ENCODE peak calls at places on chromosomes 3 and 15, in eight cellular contexts. One of them, this sample, is unnamed.

GRCh38 chr3:179528786-179529185 is 33.9 kb upstream of the ACTL6A start:
- DNase-seq in OCI-LY7: no peak
- DNase-seq in hepatocyte: no peak
- DNase-seq in MM.1S: no peak
- DNase-seq in GM23248: peak; percentile 42
- DNase-seq in HCT116: no peak
- DNase-seq in neural progenitor cell: no peak
- DNase-seq in PC-3: peak; percentile 37
- DNase-seq in this sample: no peak

GRCh38 chr15:66016199-66016598 is 146.9 kb downstream of the RAB11A start:
- DNase-seq in OCI-LY7: no peak
- DNase-seq in hepatocyte: no peak
- DNase-seq in MM.1S: no peak
- DNase-seq in GM23248: no peak
- DNase-seq in HCT116: no peak
- DNase-seq in neural progenitor cell: no peak
- DNase-seq in PC-3: no peak
- DNase-seq in this sample: no peak

GRCh38 chr3:128597900-128598299 is 52.7 kb downstream of the RPN1 start:
- DNase-seq in OCI-LY7: no peak
- DNase-seq in hepatocyte: no peak
- DNase-seq in MM.1S: no peak
- DNase-seq in GM23248: peak; percentile 81
- DNase-seq in HCT116: no peak
- DNase-seq in neural progenitor cell: no peak
- DNase-seq in PC-3: no peak
- DNase-seq in this sample: no peak

GRCh38 chr3:122794779-122795673 is at the start of gene SLC49A4:
- DNase-seq in OCI-LY7: peak; percentile 82
- DNase-seq in hepatocyte: peak; percentile 92
- DNase-seq in MM.1S: peak; percentile 86
- DNase-seq in GM23248: peak; percentile 86
- DNase-seq in HCT116: peak; percentile 46
- DNase-seq in neural progenitor cell: peak; percentile 94
- DNase-seq in PC-3: peak; percentile 89
- DNase-seq in this sample: peak; percentile 89

GRCh38 chr3:86774082-86774691 is 216.8 kb downstream of the VGLL3 start:
- DNase-seq in OCI-LY7: peak; percentile 36
- DNase-seq in hepatocyte: peak; percentile 52
- DNase-seq in MM.1S: peak; percentile 58
- DNase-seq in GM23248: peak; percentile 70
- DNase-seq in HCT116: no peak
- DNase-seq in neural progenitor cell: peak; percentile 48
- DNase-seq in PC-3: peak; percentile 74
- DNase-seq in this sample: peak; percentile 52

GRCh38 chr15:68265674-68266073 is 11.9 kb upstream of the FEM1B start:
- DNase-seq in OCI-LY7: no peak
- DNase-seq in hepatocyte: no peak
- DNase-seq in MM.1S: no peak
- DNase-seq in GM23248: no peak
- DNase-seq in HCT116: no peak
- DNase-seq in neural progenitor cell: no peak
- DNase-seq in PC-3: peak; percentile 5
- DNase-seq in this sample: no peak

GRCh38 chr3:37183375-37183831 is 9.0 kb upstream of the LRRFIP2 start:
- DNase-seq in OCI-LY7: no peak
- DNase-seq in hepatocyte: no peak
- DNase-seq in MM.1S: no peak
- DNase-seq in GM23248: peak; percentile 97
- DNase-seq in HCT116: peak; percentile 73
- DNase-seq in neural progenitor cell: no peak
- DNase-seq in PC-3: peak; percentile 99
- DNase-seq in this sample: peak; percentile 17

GRCh38 chr15:28880680-28881079 is 5.1 kb upstream of the APBA2 start:
- DNase-seq in OCI-LY7: no peak
- DNase-seq in hepatocyte: no peak
- DNase-seq in MM.1S: no peak
- DNase-seq in GM23248: no peak
- DNase-seq in HCT116: no peak
- DNase-seq in neural progenitor cell: no peak
- DNase-seq in PC-3: no peak
- DNase-seq in this sample: no peak

GRCh38 chr15:55820043-55820442 is 77.1 kb upstream of the PRTG start:
- DNase-seq in OCI-LY7: no peak
- DNase-seq in hepatocyte: no peak
- DNase-seq in MM.1S: no peak
- DNase-seq in GM23248: no peak
- DNase-seq in HCT116: no peak
- DNase-seq in neural progenitor cell: no peak
- DNase-seq in PC-3: no peak
- DNase-seq in this sample: no peak

GRCh38 chr3:119524931-119525662 is 26.8 kb downstream of the TIMMDC1 start:
- DNase-seq in OCI-LY7: no peak
- DNase-seq in hepatocyte: no peak
- DNase-seq in MM.1S: no peak
- DNase-seq in GM23248: peak; percentile 44
- DNase-seq in HCT116: no peak
- DNase-seq in neural progenitor cell: no peak
- DNase-seq in PC-3: peak; percentile 45
- DNase-seq in this sample: peak; percentile 36

GRCh38 chr3:135851201-135852061 is 114.1 kb upstream of the PPP2R3A start:
- DNase-seq in OCI-LY7: no peak
- DNase-seq in hepatocyte: no peak
- DNase-seq in MM.1S: no peak
- DNase-seq in GM23248: peak; percentile 64
- DNase-seq in HCT116: no peak
- DNase-seq in neural progenitor cell: no peak
- DNase-seq in PC-3: peak; percentile 19
- DNase-seq in this sample: no peak

DNA sequence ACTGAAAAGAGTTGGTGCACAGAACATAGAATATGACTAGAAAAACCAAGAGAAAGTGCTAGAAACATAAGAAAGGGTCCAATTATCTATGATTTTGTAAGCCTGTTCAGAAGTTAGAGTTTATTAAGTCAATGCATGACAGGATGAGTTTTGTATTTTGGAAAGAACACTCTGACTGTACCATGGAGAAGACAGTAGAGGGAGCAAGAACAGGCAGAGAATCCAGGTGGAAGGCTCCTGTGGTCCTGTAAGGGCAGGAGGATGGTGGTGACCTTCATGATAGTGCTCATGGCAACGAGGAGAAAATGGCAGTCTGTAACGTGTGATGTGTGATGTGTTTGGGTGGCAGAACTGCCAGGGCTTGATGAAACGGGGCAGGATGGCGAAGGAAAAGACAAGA is 249.1 kb downstream of the CTNNB1 start:
- DNase-seq in OCI-LY7: no peak
- DNase-seq in hepatocyte: no peak
- DNase-seq in MM.1S: no peak
- DNase-seq in GM23248: no peak
- DNase-seq in HCT116: no peak
- DNase-seq in neural progenitor cell: no peak
- DNase-seq in PC-3: no peak
- DNase-seq in this sample: peak; percentile 27
- TF ChIP-seq EZH2phosphoT487 in OCI-LY7: no peak
- TF ChIP-seq EZH2phosphoT487 in hepatocyte: no peak
- TF ChIP-seq EZH2phosphoT487 in MM.1S: no peak
- TF ChIP-seq EZH2phosphoT487 in GM23248: no peak
- TF ChIP-seq EZH2phosphoT487 in HCT116: no peak
- TF ChIP-seq EZH2phosphoT487 in neural progenitor cell: no peak
- TF ChIP-seq EZH2phosphoT487 in PC-3: no peak
- TF ChIP-seq EZH2phosphoT487 in this sample: no peak

DNA sequence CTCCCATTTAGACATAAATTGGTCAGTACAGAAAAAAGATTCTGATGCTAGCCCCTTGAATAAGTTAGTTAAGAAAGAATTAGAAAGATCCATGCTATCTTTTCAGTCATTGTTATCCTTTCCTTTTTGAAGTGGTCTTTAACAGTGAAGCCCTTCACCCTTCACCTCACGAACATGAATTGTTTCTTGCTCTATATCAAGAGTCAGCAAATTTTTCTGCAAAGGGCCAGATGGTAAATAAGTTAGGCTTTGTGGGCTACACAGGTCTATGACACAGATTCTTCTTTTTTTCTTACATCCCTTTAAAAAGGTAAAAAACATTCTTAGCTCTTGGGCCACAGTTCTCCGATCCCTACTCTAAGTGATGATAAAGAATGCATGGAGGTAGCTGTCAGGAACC is 74.9 kb downstream of the DMXL2 start:
- DNase-seq in OCI-LY7: no peak
- DNase-seq in hepatocyte: no peak
- DNase-seq in MM.1S: no peak
- DNase-seq in GM23248: no peak
- DNase-seq in HCT116: no peak
- DNase-seq in neural progenitor cell: no peak
- DNase-seq in PC-3: no peak
- DNase-seq in this sample: no peak
- H3K4me3 ChIP-seq in OCI-LY7: no peak overlapping the region
- H3K4me3 ChIP-seq in hepatocyte: no peak overlapping the region
- H3K4me3 ChIP-seq in MM.1S: no peak overlapping the region
- H3K4me3 ChIP-seq in GM23248: no peak overlapping the region
- H3K4me3 ChIP-seq in HCT116: no peak overlapping the region
- H3K4me3 ChIP-seq in neural progenitor cell: no peak overlapping the region
- H3K4me3 ChIP-seq in PC-3: no peak overlapping the region
- H3K4me3 ChIP-seq in this sample: no peak overlapping the region

GRCh38 chr3:10012106-10012505 is 14.1 kb upstream of the FANCD2 start:
- DNase-seq in OCI-LY7: no peak
- DNase-seq in hepatocyte: no peak
- DNase-seq in MM.1S: no peak
- DNase-seq in GM23248: no peak
- DNase-seq in HCT116: no peak
- DNase-seq in neural progenitor cell: no peak
- DNase-seq in PC-3: no peak
- DNase-seq in this sample: no peak

GRCh38 chr3:10008588-10009344 is 17.5 kb upstream of the FANCD2 start:
- DNase-seq in OCI-LY7: peak; percentile 76
- DNase-seq in hepatocyte: peak; percentile 95
- DNase-seq in MM.1S: peak; percentile 79
- DNase-seq in GM23248: peak; percentile 92
- DNase-seq in HCT116: no peak
- DNase-seq in neural progenitor cell: peak; percentile 90
- DNase-seq in PC-3: peak; percentile 86
- DNase-seq in this sample: peak; percentile 90

GRCh38 chr3:10011644-10012043 is 14.6 kb upstream of the FANCD2 start:
- DNase-seq in OCI-LY7: no peak
- DNase-seq in hepatocyte: no peak
- DNase-seq in MM.1S: no peak
- DNase-seq in GM23248: peak; percentile 47
- DNase-seq in HCT116: no peak
- DNase-seq in neural progenitor cell: no peak
- DNase-seq in PC-3: no peak
- DNase-seq in this sample: no peak

GRCh38 chr3:10007126-10007782 is 19.0 kb upstream of the FANCD2 start:
- DNase-seq in OCI-LY7: no peak
- DNase-seq in hepatocyte: no peak
- DNase-seq in MM.1S: no peak
- DNase-seq in GM23248: no peak
- DNase-seq in HCT116: no peak
- DNase-seq in neural progenitor cell: no peak
- DNase-seq in PC-3: no peak
- DNase-seq in this sample: no peak

GRCh38 chr3:10010546-10011465 is 15.4 kb upstream of the FANCD2 start:
- DNase-seq in OCI-LY7: peak; percentile 73
- DNase-seq in hepatocyte: peak; percentile 98
- DNase-seq in MM.1S: peak; percentile 93
- DNase-seq in GM23248: peak; percentile 97
- DNase-seq in HCT116: peak; percentile 72
- DNase-seq in neural progenitor cell: peak; percentile 97
- DNase-seq in PC-3: peak; percentile 96
- DNase-seq in this sample: peak; percentile 97
- TF ChIP-seq EZH2phosphoT487 in OCI-LY7: no peak
- TF ChIP-seq EZH2phosphoT487 in hepatocyte: no peak
- TF ChIP-seq EZH2phosphoT487 in MM.1S: no peak
- TF ChIP-seq EZH2phosphoT487 in GM23248: no peak
- TF ChIP-seq EZH2phosphoT487 in HCT116: no peak
- TF ChIP-seq EZH2phosphoT487 in neural progenitor cell: no peak
- TF ChIP-seq EZH2phosphoT487 in PC-3: no peak
- TF ChIP-seq EZH2phosphoT487 in this sample: no peak

GRCh38 chr3:52106951-52107611 is 47.1 kb downstream of the POC1A start:
- DNase-seq in OCI-LY7: no peak
- DNase-seq in hepatocyte: no peak
- DNase-seq in MM.1S: no peak
- DNase-seq in GM23248: no peak
- DNase-seq in HCT116: no peak
- DNase-seq in neural progenitor cell: no peak
- DNase-seq in PC-3: no peak
- DNase-seq in this sample: no peak
- H3K4me3 ChIP-seq in OCI-LY7: no peak overlapping the region
- H3K4me3 ChIP-seq in hepatocyte: no peak overlapping the region
- H3K4me3 ChIP-seq in MM.1S: no peak overlapping the region
- H3K4me3 ChIP-seq in GM23248: no peak overlapping the region
- H3K4me3 ChIP-seq in HCT116: no peak overlapping the region
- H3K4me3 ChIP-seq in neural progenitor cell: no peak overlapping the region
- H3K4me3 ChIP-seq in PC-3: no peak overlapping the region
- H3K4me3 ChIP-seq in this sample: no peak overlapping the region

DNA sequence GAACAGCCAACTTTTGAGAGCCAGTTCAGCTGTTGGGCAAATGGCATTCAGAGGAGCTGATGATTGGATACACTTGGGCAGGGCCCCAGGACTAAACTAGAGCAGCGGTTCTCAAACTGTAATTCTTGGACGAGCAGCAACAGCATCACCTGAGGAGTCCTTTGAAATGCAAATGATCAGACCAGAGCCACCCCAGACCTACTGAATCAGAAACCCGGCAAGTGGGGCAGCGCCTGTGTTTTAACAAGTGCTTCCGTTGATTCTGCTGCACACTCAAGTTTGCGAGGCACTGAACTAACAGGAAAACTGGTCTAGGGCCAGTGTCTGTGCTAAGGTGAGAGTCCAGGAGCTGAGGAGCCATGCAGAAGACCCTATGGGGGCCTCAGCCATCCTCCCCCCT is 239.7 kb downstream of the UACA start:
- DNase-seq in OCI-LY7: no peak
- DNase-seq in hepatocyte: no peak
- DNase-seq in MM.1S: no peak
- DNase-seq in GM23248: no peak
- DNase-seq in HCT116: no peak
- DNase-seq in neural progenitor cell: no peak
- DNase-seq in PC-3: no peak
- DNase-seq in this sample: no peak
- TF ChIP-seq EZH2phosphoT487 in OCI-LY7: no peak
- TF ChIP-seq EZH2phosphoT487 in hepatocyte: no peak
- TF ChIP-seq EZH2phosphoT487 in MM.1S: no peak
- TF ChIP-seq EZH2phosphoT487 in GM23248: no peak
- TF ChIP-seq EZH2phosphoT487 in HCT116: no peak
- TF ChIP-seq EZH2phosphoT487 in neural progenitor cell: no peak
- TF ChIP-seq EZH2phosphoT487 in PC-3: no peak
- TF ChIP-seq EZH2phosphoT487 in this sample: no peak

GRCh38 chr15:91694829-91695205 is 158.7 kb upstream of the SLCO3A1 start:
- DNase-seq in OCI-LY7: no peak
- DNase-seq in hepatocyte: peak; percentile 72
- DNase-seq in MM.1S: no peak
- DNase-seq in GM23248: peak; percentile 83
- DNase-seq in HCT116: no peak
- DNase-seq in neural progenitor cell: no peak
- DNase-seq in PC-3: peak; percentile 29
- DNase-seq in this sample: no peak
- H3K4me3 ChIP-seq in OCI-LY7: no peak overlapping the region
- H3K4me3 ChIP-seq in hepatocyte: no peak overlapping the region
- H3K4me3 ChIP-seq in MM.1S: no peak overlapping the region
- H3K4me3 ChIP-seq in GM23248: peak overlapping the region; percentile 54
- H3K4me3 ChIP-seq in HCT116: no peak overlapping the region
- H3K4me3 ChIP-seq in neural progenitor cell: no peak overlapping the region
- H3K4me3 ChIP-seq in PC-3: no peak overlapping the region
- H3K4me3 ChIP-seq in this sample: no peak overlapping the region